ENCODE peak calls at places on chromosomes 4 and X, in ten cellular contexts. C, P, G, T, O, R, F, Q, S and N are unnamed samples.

GRCh38 chrX:42597481-42597880 is 180.5 kb downstream of the PPP1R2C start:
- DNase-seq in C (no peak), T (no peak), G (no peak), F (no peak), R (no peak), O (no peak), Q (no peak), S (no peak), P (no peak), N (no peak)

GRCh38 chrX:94633237-94633636 is 959.2 kb downstream of the FAM133A start:
- DNase-seq in C (no peak), Q (no peak), G (no peak), P (no peak), R (no peak), S (no peak), T (no peak), F (no peak), O (no peak), N (no peak)

GRCh38 chr4:65747386-65747785 is 77.1 kb upstream of the EPHA5 start:
- DNase-seq in Q (no peak), F (no peak), T (no peak), S (peak; percentile 10), G (no peak), C (no peak), O (no peak), R (no peak), P (no peak), N (no peak)

GRCh38 chr4:60962286-60962685 is 237.8 kb upstream of the ADGRL3 start:
- DNase-seq in Q (no peak), G (no peak), O (no peak), P (no peak), R (no peak), T (no peak), S (peak; percentile 9), C (no peak), F (peak; percentile 59), N (no peak)

GRCh38 chr4:148170408-148171385 is 271.5 kb downstream of the NR3C2 start:
- DNase-seq in Q (no peak), S (no peak), O (no peak), C (peak; percentile 26), P (no peak), T (no peak), F (no peak), R (no peak), G (no peak), N (no peak)

GRCh38 chr4:130478406-130478805 is 1382.5 kb downstream of the C4orf33 start:
- DNase-seq in R (no peak), T (no peak), P (peak; percentile 3), Q (no peak), O (no peak), S (peak; percentile 65), G (no peak), C (no peak), F (peak; percentile 46), N (no peak)

GRCh38 chr4:130257271-130257670 is 1161.3 kb downstream of the C4orf33 start:
- DNase-seq in C (no peak), Q (no peak), S (peak; percentile 18), R (no peak), P (peak; percentile 18), O (no peak), F (no peak), G (no peak), T (no peak), N (no peak)

GRCh38 chrX:154308108-154308946 is 12.7 kb downstream of the TKTL1 start:
- DNase-seq in G (peak; percentile 73), C (peak; percentile 71), T (peak; percentile 75), S (peak; percentile 28), P (peak; percentile 53), R (peak; percentile 52), F (peak; percentile 93), O (peak; percentile 82), Q (peak; percentile 90), N (peak; percentile 84)

GRCh38 chr4:147409350-147409749 is 71.5 kb upstream of the EDNRA start:
- DNase-seq in F (no peak), O (no peak), S (peak; percentile 19), T (no peak), R (no peak), G (no peak), C (no peak), P (no peak), Q (no peak), N (no peak)

GRCh38 chrX:63350551-63350950 is 581 bp downstream of the SPIN4 start:
- DNase-seq in Q (peak; percentile 75), R (peak; percentile 45), O (peak; percentile 45), C (peak; percentile 27), T (no peak), S (peak; percentile 6), P (peak; percentile 23), F (peak; percentile 66), G (no peak), N (peak; percentile 45)

GRCh38 chrX:135985123-135985973 is at the start of gene SLC9A6:
- DNase-seq in G (no peak), R (peak; percentile 82), P (peak; percentile 61), T (peak; percentile 74), S (peak; percentile 37), F (peak; percentile 83), C (peak; percentile 69), O (peak; percentile 67), Q (peak; percentile 84), N (peak; percentile 68)

GRCh38 chr4:5018603-5019002 is 655 bp downstream of the CYTL1 start:
- DNase-seq in P (no peak), S (no peak), T (no peak), C (no peak), G (peak; percentile 48), F (peak; percentile 54), R (no peak), O (no peak), Q (peak; percentile 34), N (no peak)

GRCh38 chr4:76611164-76611563 is 176.1 kb downstream of the SHROOM3 start:
- DNase-seq in P (no peak), F (peak; percentile 58), C (no peak), G (no peak), S (peak; percentile 59), Q (no peak), O (no peak), R (no peak), T (no peak), N (no peak)
- H3K4me3 ChIP-seq in P (peak overlapping the region; percentile 16), F (no peak overlapping the region), C (no peak overlapping the region), G (no peak overlapping the region), S (no peak overlapping the region), Q (no peak overlapping the region), O (no peak overlapping the region), R (no peak overlapping the region), T (no peak overlapping the region), N (no peak overlapping the region)

GRCh38 chr4:143344774-143345173 is 8.1 kb downstream of the GAB1 start:
- DNase-seq in S (peak; percentile 33), F (no peak), P (no peak), R (no peak), C (no peak), O (no peak), Q (no peak), G (no peak), T (no peak), N (no peak)

GRCh38 chr4:143343276-143343831 is 6.7 kb downstream of the GAB1 start:
- DNase-seq in S (no peak), C (no peak), R (no peak), O (no peak), Q (no peak), P (no peak), F (peak; percentile 46), T (no peak), G (no peak), N (no peak)

GRCh38 chr4:143346208-143346607 is 9.5 kb downstream of the GAB1 start:
- DNase-seq in C (no peak), P (no peak), S (no peak), O (no peak), F (peak; percentile 65), G (no peak), T (no peak), R (no peak), Q (no peak), N (no peak)

GRCh38 chr4:143341186-143341755 is 4.6 kb downstream of the GAB1 start:
- DNase-seq in O (no peak), Q (no peak), T (no peak), P (no peak), R (no peak), F (no peak), C (no peak), G (no peak), S (no peak), N (no peak)

GRCh38 chr4:143344011-143344410 is 7.3 kb downstream of the GAB1 start:
- DNase-seq in G (no peak), Q (no peak), F (peak; percentile 48), C (no peak), O (no peak), T (no peak), P (no peak), S (peak; percentile 23), R (no peak), N (no peak)
- H3K4me3 ChIP-seq in G (no peak overlapping the region), Q (no peak overlapping the region), F (no peak overlapping the region), C (no peak overlapping the region), O (no peak overlapping the region), T (no peak overlapping the region), P (no peak overlapping the region), S (no peak overlapping the region), R (no peak overlapping the region), N (no peak overlapping the region)

DNA sequence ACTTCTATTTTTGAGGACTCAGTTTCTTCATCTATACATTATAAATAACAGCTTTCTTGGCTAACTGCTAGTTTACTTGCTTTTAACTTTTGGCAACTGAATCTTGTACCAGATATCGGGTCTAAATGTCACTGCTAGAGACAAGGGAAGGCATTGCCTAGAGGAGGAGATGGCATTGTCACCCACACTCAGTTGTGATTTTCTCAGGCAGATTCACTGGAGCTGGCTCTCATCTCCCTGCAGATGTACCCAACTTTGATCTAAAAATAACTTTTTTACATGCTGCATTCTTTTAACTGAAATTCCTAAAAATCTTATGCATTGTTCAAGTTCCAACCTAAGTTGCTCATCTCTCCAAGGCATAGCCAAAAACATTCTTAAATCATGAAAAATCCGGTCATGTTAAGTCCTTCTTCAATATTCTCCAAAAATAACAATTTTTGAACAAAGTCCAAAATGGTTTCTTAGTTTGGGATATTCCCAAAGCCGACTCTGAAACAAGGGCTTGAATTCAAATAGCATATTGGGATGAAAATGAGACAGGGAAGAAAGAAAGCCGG is 469.0 kb upstream of the BOD1L1 start:
- DNase-seq in C (no peak), G (no peak), Q (no peak), F (no peak), O (no peak), S (no peak), T (no peak), R (no peak), P (no peak), N (no peak)
- H3K4me3 ChIP-seq in C (no peak overlapping the region), G (no peak overlapping the region), Q (no peak overlapping the region), F (no peak overlapping the region), O (no peak overlapping the region), S (no peak overlapping the region), T (no peak overlapping the region), R (no peak overlapping the region), P (no peak overlapping the region), N (no peak overlapping the region)

DNA sequence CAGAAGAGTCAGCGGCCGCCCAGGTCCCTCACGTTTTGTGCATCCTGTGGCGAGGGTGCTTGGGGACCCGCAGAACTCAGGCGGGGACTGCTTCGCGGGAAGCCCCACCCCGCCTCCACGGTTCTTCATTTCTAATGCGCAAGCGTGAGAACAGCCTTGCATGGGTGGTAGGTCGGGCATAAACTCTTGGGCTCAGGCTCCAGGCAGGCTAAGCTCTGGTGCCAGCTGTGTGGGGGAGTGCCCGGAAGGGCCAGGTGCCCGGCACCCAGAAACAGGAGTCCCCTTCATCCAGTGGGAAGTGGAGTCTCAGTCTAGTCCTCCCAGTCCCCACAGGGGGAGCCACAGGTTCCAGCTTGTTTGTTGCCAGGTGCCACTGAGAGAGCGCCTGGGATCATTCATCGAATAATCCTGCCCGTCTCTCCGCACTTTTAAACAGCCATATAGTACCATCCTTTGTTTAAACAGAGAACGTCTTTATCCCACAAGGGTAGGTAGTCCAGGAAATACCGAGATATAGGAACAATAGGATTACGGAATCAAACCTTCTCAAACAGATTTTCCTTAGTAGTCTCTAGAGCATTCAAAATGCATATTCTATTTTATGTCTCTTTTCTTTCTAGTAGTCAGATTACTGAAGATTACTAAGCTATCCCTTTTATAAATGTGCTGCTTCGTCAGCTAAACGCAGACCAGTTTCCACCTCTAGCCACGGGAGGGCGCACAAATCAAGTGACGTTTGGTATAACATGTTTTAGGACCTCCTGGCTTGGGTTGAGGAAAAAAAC is 12.7 kb upstream of the RBBP7 start:
- DNase-seq in G (peak; percentile 61), Q (peak; percentile 93), T (peak; percentile 70), O (peak; percentile 87), P (peak; percentile 74), F (peak; percentile 92), S (peak; percentile 70), R (peak; percentile 68), C (peak; percentile 74), N (peak; percentile 41)
- H3K4me3 ChIP-seq in G (peak overlapping the region; percentile 50), Q (peak overlapping the region; percentile 48), T (peak overlapping the region; percentile 64), O (peak overlapping the region; percentile 70), P (peak overlapping the region; percentile 50), F (peak overlapping the region; percentile 76), S (peak overlapping the region; percentile 55), R (peak overlapping the region; percentile 55), C (peak overlapping the region; percentile 72), N (peak overlapping the region; percentile 58)